ENCODE peak calls at places on chromosomes 6 and 20, in five cellular contexts. One of them, this sample, is unnamed.

GRCh38 chr6:16334671-16335070 is 96.3 kb downstream of the GMPR start:
- DNase-seq in neural progenitor cell: no peak
- DNase-seq in IMR-90: peak; percentile 94
- DNase-seq in endothelial cell of umbilical vein: no peak
- DNase-seq in PC-3: peak; percentile 85
- DNase-seq in this sample: peak; percentile 82

GRCh38 chr6:36826520-36827227 is 12.6 kb downstream of the CPNE5 start:
- DNase-seq in neural progenitor cell: no peak
- DNase-seq in PC-3: no peak
- DNase-seq in endothelial cell of umbilical vein: no peak
- DNase-seq in IMR-90: peak; percentile 16
- DNase-seq in this sample: no peak

GRCh38 chr6:90227165-90227564 is 69.5 kb downstream of the BACH2 start:
- DNase-seq in neural progenitor cell: peak; percentile 43
- DNase-seq in endothelial cell of umbilical vein: no peak
- DNase-seq in PC-3: no peak
- DNase-seq in IMR-90: no peak
- DNase-seq in this sample: no peak

GRCh38 chr20:3209023-3209945 is at the start of gene ITPA:
- DNase-seq in IMR-90: peak; percentile 20
- DNase-seq in endothelial cell of umbilical vein: peak; percentile 40
- DNase-seq in PC-3: peak; percentile 51
- DNase-seq in neural progenitor cell: peak; percentile 73
- DNase-seq in this sample: peak; percentile 27

GRCh38 chr6:1686117-1687098 is 76.7 kb downstream of the FOXC1 start:
- DNase-seq in neural progenitor cell: no peak
- DNase-seq in PC-3: peak; percentile 94
- DNase-seq in endothelial cell of umbilical vein: peak; percentile 71
- DNase-seq in IMR-90: peak; percentile 96
- DNase-seq in this sample: peak; percentile 99

GRCh38 chr20:33125983-33126382 is 42.0 kb upstream of the BPIFA2 start:
- DNase-seq in IMR-90: no peak
- DNase-seq in neural progenitor cell: peak; percentile 40
- DNase-seq in endothelial cell of umbilical vein: no peak
- DNase-seq in PC-3: no peak
- DNase-seq in this sample: no peak

GRCh38 chr6:41422156-41422555 is 86.7 kb downstream of the NCR2 start:
- DNase-seq in endothelial cell of umbilical vein: no peak
- DNase-seq in PC-3: no peak
- DNase-seq in neural progenitor cell: no peak
- DNase-seq in IMR-90: no peak
- DNase-seq in this sample: no peak

GRCh38 chr20:50335105-50335504 is 144.5 kb downstream of the CEBPB start:
- DNase-seq in PC-3: peak; percentile 57
- DNase-seq in IMR-90: peak; percentile 31
- DNase-seq in endothelial cell of umbilical vein: peak; percentile 15
- DNase-seq in neural progenitor cell: peak; percentile 71
- DNase-seq in this sample: peak; percentile 42

GRCh38 chr6:36566418-36566905 is 19.2 kb upstream of the STK38 start:
- DNase-seq in PC-3: no peak
- DNase-seq in endothelial cell of umbilical vein: no peak
- DNase-seq in neural progenitor cell: no peak
- DNase-seq in IMR-90: no peak
- DNase-seq in this sample: no peak

GRCh38 chr6:10256113-10256690 is 158.7 kb downstream of the TFAP2A start:
- DNase-seq in IMR-90: no peak
- DNase-seq in PC-3: peak; percentile 63
- DNase-seq in endothelial cell of umbilical vein: no peak
- DNase-seq in neural progenitor cell: peak; percentile 22
- DNase-seq in this sample: no peak

GRCh38 chr6:47372318-47372717 is 62.6 kb upstream of the TNFRSF21 start:
- DNase-seq in endothelial cell of umbilical vein: no peak
- DNase-seq in IMR-90: no peak
- DNase-seq in neural progenitor cell: no peak
- DNase-seq in PC-3: no peak
- DNase-seq in this sample: no peak

GRCh38 chr6:109458774-109459531 is 3.4 kb upstream of the MICAL1 start:
- DNase-seq in PC-3: no peak
- DNase-seq in endothelial cell of umbilical vein: no peak
- DNase-seq in IMR-90: no peak
- DNase-seq in neural progenitor cell: peak; percentile 53
- DNase-seq in this sample: no peak

GRCh38 chr6:89574860-89575561 is 63.5 kb downstream of the LYRM2 start:
- DNase-seq in endothelial cell of umbilical vein: no peak
- DNase-seq in neural progenitor cell: no peak
- DNase-seq in IMR-90: no peak
- DNase-seq in PC-3: peak; percentile 6
- DNase-seq in this sample: no peak

GRCh38 chr6:26172496-26172958 is 85.3 kb downstream of the HFE start:
- DNase-seq in IMR-90: peak; percentile 46
- DNase-seq in neural progenitor cell: peak; percentile 34
- DNase-seq in endothelial cell of umbilical vein: peak; percentile 74
- DNase-seq in PC-3: no peak
- DNase-seq in this sample: no peak

GRCh38 chr6:164087870-164088269 is 673.4 kb downstream of the QKI start:
- DNase-seq in IMR-90: no peak
- DNase-seq in endothelial cell of umbilical vein: no peak
- DNase-seq in neural progenitor cell: no peak
- DNase-seq in PC-3: no peak
- DNase-seq in this sample: no peak

GRCh38 chr6:158474961-158475343 is 84.9 kb upstream of the TMEM181 start:
- DNase-seq in neural progenitor cell: no peak
- DNase-seq in PC-3: peak; percentile 89
- DNase-seq in endothelial cell of umbilical vein: peak; percentile 21
- DNase-seq in IMR-90: peak; percentile 65
- DNase-seq in this sample: peak; percentile 32

GRCh38 chr6:8027965-8028651 is 36.1 kb downstream of the BLOC1S5 start:
- DNase-seq in endothelial cell of umbilical vein: peak; percentile 77
- DNase-seq in neural progenitor cell: no peak
- DNase-seq in IMR-90: peak; percentile 38
- DNase-seq in PC-3: no peak
- DNase-seq in this sample: peak; percentile 22

GRCh38 chr20:53621482-53622246 is 28.0 kb upstream of the ZNF217 start:
- DNase-seq in neural progenitor cell: no peak
- DNase-seq in endothelial cell of umbilical vein: peak; percentile 92
- DNase-seq in IMR-90: peak; percentile 82
- DNase-seq in PC-3: peak; percentile 100
- DNase-seq in this sample: peak; percentile 95
- H2AFZ ChIP-seq in neural progenitor cell: peak overlapping the region; percentile 57
- H2AFZ ChIP-seq in endothelial cell of umbilical vein: peak overlapping the region; percentile 94
- H2AFZ ChIP-seq in IMR-90: peak overlapping the region; percentile 76
- H2AFZ ChIP-seq in PC-3: peak overlapping the region; percentile 93
- H2AFZ ChIP-seq in this sample: peak overlapping the region; percentile 48

DNA sequence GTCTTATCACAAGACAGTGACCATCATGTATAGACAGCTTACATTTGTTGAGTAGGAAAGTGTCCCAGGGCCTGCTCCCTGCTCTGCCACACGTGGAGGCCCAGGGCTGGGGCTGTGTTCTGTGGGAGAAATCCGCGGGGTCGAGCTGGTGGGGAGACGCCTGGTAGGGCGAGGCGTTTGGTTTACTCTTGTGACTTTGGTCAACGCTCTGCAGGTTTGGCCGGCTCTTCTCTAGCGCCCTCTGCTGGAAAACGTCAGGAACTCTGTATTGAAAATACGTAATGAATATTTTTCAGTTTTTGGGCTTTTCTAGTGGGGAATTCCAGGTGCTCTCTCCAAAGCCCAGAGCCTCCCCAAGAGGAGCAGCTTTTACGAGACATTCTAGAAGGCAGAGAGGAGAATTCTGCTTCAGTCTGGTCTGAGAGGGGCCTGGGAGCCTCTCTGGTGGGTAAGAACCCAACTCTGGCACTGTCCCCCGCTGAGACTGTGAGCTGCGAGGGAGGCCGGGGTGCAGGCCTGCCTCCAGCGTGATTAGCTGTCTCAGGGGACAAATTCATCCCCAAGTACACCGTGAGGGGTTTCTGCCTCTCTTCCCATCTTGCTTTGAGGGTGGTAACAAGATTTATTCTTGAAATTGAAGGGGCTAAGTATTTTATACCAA is 112.6 kb upstream of the RALGAPA2 start:
- DNase-seq in endothelial cell of umbilical vein: peak; percentile 64
- DNase-seq in IMR-90: peak; percentile 2
- DNase-seq in PC-3: peak; percentile 55
- DNase-seq in neural progenitor cell: peak; percentile 75
- DNase-seq in this sample: no peak
- H2AFZ ChIP-seq in endothelial cell of umbilical vein: peak overlapping the region; percentile 61
- H2AFZ ChIP-seq in IMR-90: no peak overlapping the region
- H2AFZ ChIP-seq in PC-3: no peak overlapping the region
- H2AFZ ChIP-seq in neural progenitor cell: peak overlapping the region; percentile 55
- H2AFZ ChIP-seq in this sample: no peak overlapping the region

GRCh38 chr6:104574135-104574750 is 285.5 kb downstream of the HACE1 start:
- DNase-seq in IMR-90: no peak
- DNase-seq in neural progenitor cell: no peak
- DNase-seq in PC-3: no peak
- DNase-seq in endothelial cell of umbilical vein: no peak
- DNase-seq in this sample: no peak

GRCh38 chr6:104575536-104575935 is 284.2 kb downstream of the HACE1 start:
- DNase-seq in IMR-90: no peak
- DNase-seq in PC-3: no peak
- DNase-seq in endothelial cell of umbilical vein: no peak
- DNase-seq in neural progenitor cell: no peak
- DNase-seq in this sample: no peak

GRCh38 chr6:104580452-104580851 is 279.3 kb downstream of the HACE1 start:
- DNase-seq in PC-3: no peak
- DNase-seq in endothelial cell of umbilical vein: no peak
- DNase-seq in IMR-90: no peak
- DNase-seq in neural progenitor cell: no peak
- DNase-seq in this sample: no peak

DNA sequence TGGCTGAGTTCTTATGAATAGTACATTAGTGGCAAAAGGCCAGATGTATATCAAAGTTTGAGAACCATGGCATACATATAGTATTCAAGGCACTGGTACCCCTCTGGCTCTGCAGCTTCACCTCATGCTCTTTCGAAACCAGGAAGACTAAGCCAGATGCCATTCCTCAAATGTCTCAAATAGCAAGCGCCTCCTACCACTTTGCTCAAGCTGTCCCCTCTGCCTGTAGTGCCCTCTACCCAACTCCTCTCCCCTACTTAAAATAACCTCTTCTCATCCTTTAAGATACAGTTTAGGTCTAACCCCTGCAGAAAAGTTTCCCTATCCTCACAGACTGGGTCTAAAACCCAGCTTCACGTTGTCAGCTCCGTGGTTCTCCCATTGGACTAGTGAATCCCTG is 280.3 kb downstream of the HACE1 start:
- DNase-seq in IMR-90: no peak
- DNase-seq in endothelial cell of umbilical vein: no peak
- DNase-seq in PC-3: no peak
- DNase-seq in neural progenitor cell: no peak
- DNase-seq in this sample: no peak
- H2AFZ ChIP-seq in IMR-90: no peak overlapping the region
- H2AFZ ChIP-seq in endothelial cell of umbilical vein: no peak overlapping the region
- H2AFZ ChIP-seq in PC-3: no peak overlapping the region
- H2AFZ ChIP-seq in neural progenitor cell: no peak overlapping the region
- H2AFZ ChIP-seq in this sample: no peak overlapping the region

DNA sequence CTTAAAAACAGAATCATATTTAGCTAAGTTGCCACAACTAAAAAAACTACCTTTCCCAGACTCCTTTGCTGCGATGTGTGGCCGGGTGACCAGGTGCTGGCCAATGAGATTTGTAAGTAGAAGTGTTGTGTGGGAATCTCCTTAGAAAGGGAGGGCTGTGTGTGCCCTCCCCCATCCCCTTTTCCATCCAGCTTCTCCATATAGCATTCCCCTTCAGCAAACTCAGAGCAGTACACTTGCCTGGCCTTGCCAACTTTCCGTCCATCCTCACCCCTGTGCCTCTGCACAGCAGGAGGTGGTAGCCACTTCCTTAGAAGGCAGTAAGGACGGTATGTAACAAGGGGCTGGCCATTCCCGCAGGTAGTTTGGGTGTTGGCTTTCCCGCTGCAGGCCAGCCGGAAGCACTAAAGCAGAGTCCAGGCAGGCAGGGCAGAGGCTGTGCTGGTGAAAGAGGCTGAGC is 22.3 kb upstream of the KCNK16 start:
- DNase-seq in endothelial cell of umbilical vein: no peak
- DNase-seq in neural progenitor cell: no peak
- DNase-seq in PC-3: no peak
- DNase-seq in IMR-90: no peak
- DNase-seq in this sample: no peak
- H2AFZ ChIP-seq in endothelial cell of umbilical vein: no peak overlapping the region
- H2AFZ ChIP-seq in neural progenitor cell: peak overlapping the region; percentile 34
- H2AFZ ChIP-seq in PC-3: no peak overlapping the region
- H2AFZ ChIP-seq in IMR-90: no peak overlapping the region
- H2AFZ ChIP-seq in this sample: no peak overlapping the region

GRCh38 chr6:71510057-71510713 is 221.6 kb downstream of the OGFRL1 start:
- DNase-seq in neural progenitor cell: peak; percentile 46
- DNase-seq in IMR-90: peak; percentile 84
- DNase-seq in endothelial cell of umbilical vein: peak; percentile 79
- DNase-seq in PC-3: peak; percentile 60
- DNase-seq in this sample: peak; percentile 68
- H2AFZ ChIP-seq in neural progenitor cell: no peak overlapping the region
- H2AFZ ChIP-seq in IMR-90: peak overlapping the region; percentile 68
- H2AFZ ChIP-seq in endothelial cell of umbilical vein: peak overlapping the region; percentile 50
- H2AFZ ChIP-seq in PC-3: no peak overlapping the region
- H2AFZ ChIP-seq in this sample: no peak overlapping the region